ENCODE peak calls at places on chromosomes 6 and 20, in seven cellular contexts. R, O, Q, W, Z, G and M are unnamed samples.

GRCh38 chr6:15608406-15608805 is 54.4 kb downstream of the DTNBP1 start:
- DNase-seq in R (no peak), O (peak), Q (peak), W (peak), Z (no peak), G (peak), M (no peak)

GRCh38 chr20:15475483-15475882 is 1097.8 kb downstream of the KIF16B start:
- DNase-seq in R (peak), O (no peak), Q (peak), W (no peak), Z (no peak), G (no peak), M (no peak)

GRCh38 chr6:167839755-167840154 is 13.0 kb downstream of the AFDN start:
- DNase-seq in R (no peak), O (no peak), Q (no peak), W (no peak), Z (no peak), G (no peak), M (no peak)

GRCh38 chr20:22890605-22891300 is 144.4 kb upstream of the SSTR4 start:
- DNase-seq in R (no peak), O (no peak), Q (no peak), W (no peak), Z (no peak), G (no peak), M (no peak)

GRCh38 chr6:7692453-7692784 is 33.5 kb upstream of the BMP6 start:
- DNase-seq in R (no peak), O (no peak), Q (no peak), W (no peak), Z (no peak), G (no peak), M (no peak)

GRCh38 chr6:118893095-118893881 is 664 bp upstream of the ASF1A start:
- DNase-seq in R (peak), O (no peak), Q (peak), W (peak), Z (no peak), G (peak), M (no peak)

GRCh38 chr6:95679981-95680380 is 102.6 kb downstream of the MANEA start:
- DNase-seq in R (no peak), O (no peak), Q (no peak), W (no peak), Z (no peak), G (no peak), M (no peak)

GRCh38 chr20:50350510-50351249 is 159.5 kb upstream of the PTPN1 start:
- DNase-seq in R (no peak), O (no peak), Q (no peak), W (no peak), Z (no peak), G (no peak), M (no peak)

GRCh38 chr6:382883-383420 is 8.6 kb upstream of the IRF4 start:
- DNase-seq in R (no peak), O (no peak), Q (no peak), W (no peak), Z (no peak), G (no peak), M (no peak)

GRCh38 chr20:12152996-12153395 is 235.3 kb downstream of the BTBD3 start:
- DNase-seq in R (no peak), O (no peak), Q (no peak), W (peak), Z (no peak), G (no peak), M (no peak)

GRCh38 chr6:10733863-10734262 is 11.0 kb downstream of the TMEM14C start:
- DNase-seq in R (no peak), O (no peak), Q (no peak), W (no peak), Z (no peak), G (no peak), M (peak)

GRCh38 chr6:16741112-16742016 is 19.9 kb downstream of the ATXN1 start:
- DNase-seq in R (no peak), O (peak), Q (no peak), W (peak), Z (no peak), G (peak), M (no peak)

GRCh38 chr20:32539817-32540675 is 45.1 kb downstream of the NOL4L start:
- DNase-seq in R (no peak), O (no peak), Q (no peak), W (no peak), Z (no peak), G (no peak), M (no peak)

GRCh38 chr6:3227363-3228045 is at the start of gene TUBB2B:
- DNase-seq in R (no peak), O (no peak), Q (no peak), W (peak), Z (peak), G (no peak), M (peak)

GRCh38 chr6:170129691-170130171 is 161.1 kb downstream of the DLL1 start:
- DNase-seq in R (peak), O (no peak), Q (peak), W (no peak), Z (no peak), G (no peak), M (no peak)

GRCh38 chr6:6918216-6918983 is 189.4 kb upstream of the RREB1 start:
- DNase-seq in R (no peak), O (no peak), Q (no peak), W (peak), Z (no peak), G (peak), M (peak)

GRCh38 chr6:150142304-150142656 is 564 bp upstream of the PPP1R14C start:
- DNase-seq in R (no peak), O (no peak), Q (no peak), W (peak), Z (no peak), G (no peak), M (no peak)

GRCh38 chr6:150142657-150143501 is at the start of gene PPP1R14C:
- DNase-seq in R (no peak), O (no peak), Q (no peak), W (peak), Z (peak), G (no peak), M (no peak)

GRCh38 chr6:150145427-150145826 is 2.6 kb downstream of the PPP1R14C start:
- DNase-seq in R (no peak), O (no peak), Q (no peak), W (no peak), Z (no peak), G (no peak), M (no peak)

GRCh38 chr6:150144294-150144868 is 1.5 kb downstream of the PPP1R14C start:
- DNase-seq in R (no peak), O (no peak), Q (no peak), W (no peak), Z (no peak), G (no peak), M (no peak)

GRCh38 chr6:150143521-150144293 is 863 bp downstream of the PPP1R14C start:
- DNase-seq in R (no peak), O (no peak), Q (no peak), W (peak), Z (peak), G (no peak), M (no peak)
- H3K4me3 ChIP-seq in R (peak), O (peak), Q (peak), W (peak), Z (peak), G (peak), M (peak)

DNA sequence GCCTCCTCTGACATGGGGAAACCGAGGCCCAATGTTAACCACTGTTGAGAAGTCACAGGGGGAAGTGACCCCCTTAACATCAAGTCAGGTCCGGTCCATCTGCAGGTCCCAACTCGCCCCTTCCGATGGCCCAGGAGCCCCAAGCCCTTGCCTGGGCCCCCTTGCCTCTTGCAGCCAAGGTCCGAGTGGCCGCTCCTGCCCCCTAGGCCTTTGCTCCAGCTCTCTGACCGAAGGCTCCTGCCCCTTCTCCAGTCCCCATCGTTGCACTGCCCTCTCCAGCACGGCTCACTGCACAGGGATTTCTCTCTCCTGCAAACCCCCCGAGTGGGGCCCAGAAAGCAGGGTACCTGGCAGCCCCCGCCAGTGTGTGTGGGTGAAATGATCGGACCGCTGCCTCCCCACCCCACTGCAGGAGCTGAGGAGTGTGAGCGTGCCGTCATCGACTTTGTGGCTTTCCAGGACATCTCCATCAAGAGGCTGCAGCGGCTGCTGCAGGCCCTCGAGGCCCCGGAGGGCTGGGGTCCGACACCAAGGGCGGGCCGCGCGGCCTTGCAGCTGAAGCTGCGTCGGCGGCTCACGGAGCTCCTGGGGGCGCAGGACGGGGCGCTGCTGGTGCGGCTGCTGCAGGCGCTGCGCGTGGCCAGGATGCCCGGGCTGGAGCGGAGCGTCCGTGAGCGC is 1.6 kb downstream of the TNFRSF6B start:
- DNase-seq in R (no peak), O (no peak), Q (peak), W (no peak), Z (no peak), G (no peak), M (no peak)
- H3K4me3 ChIP-seq in R (no peak), O (no peak), Q (no peak), W (no peak), Z (no peak), G (peak), M (no peak)

DNA sequence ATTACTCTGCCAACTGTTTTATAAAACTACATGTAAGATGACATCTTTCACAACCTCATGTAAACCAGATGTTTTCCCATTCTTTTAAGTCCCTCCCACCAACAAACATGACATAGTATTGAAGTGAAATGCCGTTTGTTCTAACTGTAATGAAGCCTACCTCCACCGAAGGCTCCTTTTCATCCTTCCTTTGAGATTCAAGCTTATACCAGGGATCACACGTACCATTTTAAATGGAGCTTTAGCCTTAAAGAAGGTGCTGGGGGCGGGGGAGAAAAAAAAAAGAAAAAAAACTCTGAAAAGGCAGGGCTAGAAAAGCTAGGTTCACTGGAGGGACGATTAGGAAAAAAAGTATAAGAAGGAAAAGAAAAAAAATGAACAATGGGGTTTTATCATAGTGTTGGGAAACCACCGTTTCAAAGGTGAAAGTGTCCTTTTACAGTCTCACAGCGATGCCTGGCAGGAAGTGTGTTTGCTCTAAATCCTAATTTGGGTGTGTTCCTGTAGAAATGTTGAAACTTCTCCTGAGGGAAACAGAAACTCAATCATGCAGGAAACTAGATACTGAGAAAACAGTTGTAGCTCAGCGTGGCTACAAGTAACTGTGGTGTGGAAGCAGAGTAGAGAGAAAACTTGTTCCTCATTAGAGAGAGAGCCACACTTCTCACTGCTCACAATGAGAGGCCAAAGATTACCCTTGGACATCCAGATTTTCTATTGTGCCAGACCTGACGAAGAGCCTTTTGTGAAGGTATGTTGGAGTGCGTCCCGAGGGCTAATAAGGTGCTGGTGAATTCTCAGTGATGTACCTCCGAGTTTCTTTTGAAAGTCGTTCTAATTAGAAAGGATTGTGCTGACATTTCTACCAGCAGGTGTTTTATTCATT is 37.6 kb upstream of the HINT3 start:
- DNase-seq in R (peak), O (no peak), Q (peak), W (peak), Z (peak), G (peak), M (no peak)
- H3K4me3 ChIP-seq in R (no peak), O (no peak), Q (peak), W (peak), Z (no peak), G (peak), M (no peak)

DNA sequence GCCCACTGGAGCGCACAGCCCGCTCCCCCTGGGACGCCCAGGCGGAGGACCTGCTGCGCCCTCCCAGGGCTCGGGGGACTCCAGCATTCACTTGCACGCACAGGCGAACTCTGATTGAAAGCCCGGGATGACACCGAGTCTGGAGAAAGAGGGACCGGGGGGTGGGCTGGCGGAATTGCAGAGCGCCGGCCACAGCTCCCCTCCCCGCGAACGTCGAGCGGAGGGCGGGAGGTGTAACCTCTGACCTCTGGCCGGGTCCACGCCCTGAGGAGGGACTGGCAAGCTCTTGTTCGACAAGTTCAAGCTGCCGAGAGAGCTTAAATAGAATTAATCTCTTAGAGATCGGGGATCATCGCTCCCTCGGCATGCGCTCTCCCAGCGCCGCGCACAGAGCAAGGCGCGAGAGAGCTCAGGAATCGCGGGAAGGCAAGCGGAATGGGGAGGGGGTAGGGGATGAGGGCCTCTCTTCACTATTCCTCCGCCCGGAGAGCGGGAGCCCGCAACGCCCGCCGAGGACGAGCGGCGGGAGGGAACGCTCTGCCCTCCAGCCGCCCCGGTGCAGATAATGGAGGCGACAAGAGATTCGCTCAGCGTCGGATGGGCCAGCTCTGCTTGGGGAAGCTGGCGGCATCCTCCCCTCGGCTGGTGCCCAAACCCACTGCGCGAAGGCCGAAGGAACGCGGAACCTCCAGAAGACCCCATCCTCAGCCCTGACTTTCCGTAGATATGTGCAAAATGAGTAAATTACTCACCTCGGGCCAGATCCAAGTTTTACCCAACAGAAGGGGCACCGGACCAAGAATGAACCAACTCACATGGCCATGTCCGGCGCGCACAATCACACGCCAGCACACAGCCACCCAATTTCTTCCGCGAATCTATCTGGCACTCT is 761 bp upstream of the NR2E1 start:
- DNase-seq in R (no peak), O (no peak), Q (no peak), W (no peak), Z (peak), G (no peak), M (no peak)
- H3K4me3 ChIP-seq in R (no peak), O (no peak), Q (peak), W (no peak), Z (no peak), G (no peak), M (no peak)

GRCh38 chr6:142935553-142936517 is 9.1 kb downstream of the HIVEP2 start:
- DNase-seq in R (no peak), O (no peak), Q (no peak), W (no peak), Z (no peak), G (no peak), M (no peak)
- H3K4me3 ChIP-seq in R (no peak), O (no peak), Q (no peak), W (no peak), Z (no peak), G (no peak), M (no peak)

GRCh38 chr6:136549359-136550044 is 720 bp downstream of the MAP7 start:
- DNase-seq in R (no peak), O (no peak), Q (peak), W (peak), Z (no peak), G (no peak), M (peak)
- H3K4me3 ChIP-seq in R (peak), O (peak), Q (peak), W (peak), Z (peak), G (peak), M (peak)

GRCh38 chr6:81241126-81241525 is 511.4 kb downstream of the TENT5A start:
- DNase-seq in R (no peak), O (peak), Q (no peak), W (no peak), Z (no peak), G (no peak), M (no peak)
- H3K4me3 ChIP-seq in R (no peak), O (no peak), Q (no peak), W (no peak), Z (no peak), G (no peak), M (no peak)